ENCODE peak calls at places on chromosomes 3 and 15, in seven cellular contexts. I, M, O, P, K, T and W are unnamed samples.

GRCh38 chr3:126026761-126027160 is 57.2 kb downstream of the SLC41A3 start:
- DNase-seq in O (no peak), T (no peak), I (no peak), P (peak), K (no peak), M (no peak), W (no peak)

GRCh38 chr3:49378249-49378899 is 20.2 kb upstream of the GPX1 start:
- DNase-seq in M (peak), K (no peak), I (no peak), O (no peak), P (no peak), T (no peak), W (no peak)

GRCh38 chr3:44342191-44342790 is 3.7 kb downstream of the TCAIM start:
- DNase-seq in I (no peak), P (no peak), O (no peak), M (no peak), K (no peak), T (no peak), W (no peak)

GRCh38 chr3:98966862-98967554 is 65.5 kb upstream of the DCBLD2 start:
- DNase-seq in T (no peak), P (no peak), M (no peak), I (no peak), O (no peak), K (no peak), W (no peak)

GRCh38 chr3:127097516-127097915 is 95.4 kb upstream of the PRR23E start:
- DNase-seq in P (no peak), O (no peak), T (no peak), I (no peak), M (no peak), K (no peak), W (no peak)

GRCh38 chr15:39501366-39501765 is 79.5 kb upstream of the THBS1 start:
- DNase-seq in M (no peak), I (no peak), K (no peak), P (no peak), O (no peak), T (no peak), W (no peak)

GRCh38 chr15:60962087-60962486 is 267.0 kb downstream of the RORA start:
- DNase-seq in P (no peak), I (no peak), O (no peak), M (no peak), K (no peak), T (no peak), W (no peak)

GRCh38 chr3:31766654-31767053 is 214.4 kb downstream of the OSBPL10 start:
- DNase-seq in I (no peak), M (no peak), O (no peak), P (no peak), K (no peak), T (no peak), W (no peak)

GRCh38 chr3:186209810-186210752 is 101.2 kb upstream of the ETV5 start:
- DNase-seq in T (no peak), M (peak), I (peak), P (peak), K (peak), O (peak), W (no peak)

GRCh38 chr3:137071104-137071503 is 113.3 kb downstream of the IL20RB start:
- DNase-seq in M (no peak), P (no peak), I (no peak), O (no peak), K (peak), T (no peak), W (no peak)

GRCh38 chr3:110550511-110550910 is 521.1 kb upstream of the NECTIN3 start:
- DNase-seq in M (no peak), P (no peak), O (no peak), K (no peak), T (no peak), I (no peak), W (no peak)

GRCh38 chr15:57285386-57285785 is 90.9 kb upstream of the CGNL1 start:
- DNase-seq in T (no peak), O (no peak), M (no peak), I (no peak), P (no peak), K (no peak), W (no peak)

GRCh38 chr15:57286446-57287127 is 89.7 kb upstream of the CGNL1 start:
- DNase-seq in P (no peak), M (no peak), T (no peak), I (no peak), O (no peak), K (no peak), W (no peak)

GRCh38 chr15:57290826-57291225 is 85.5 kb upstream of the CGNL1 start:
- DNase-seq in T (no peak), I (no peak), O (no peak), P (no peak), K (no peak), M (no peak), W (no peak)

GRCh38 chr15:57288926-57289650 is 87.2 kb upstream of the CGNL1 start:
- DNase-seq in M (no peak), K (no peak), O (no peak), P (no peak), T (no peak), I (no peak), W (no peak)

GRCh38 chr15:57290192-57290591 is 86.1 kb upstream of the CGNL1 start:
- DNase-seq in M (no peak), O (no peak), T (no peak), P (no peak), I (no peak), K (no peak), W (no peak)
- TF ChIP-seq TAF1 in M (no peak), O (no peak), T (no peak), P (no peak), I (no peak), K (no peak), W (no peak)

GRCh38 chr3:42182555-42182954 is 83.4 kb downstream of the CCK start:
- DNase-seq in I (no peak), O (no peak), P (no peak), T (no peak), M (no peak), K (no peak), W (no peak)

GRCh38 chr3:42187936-42188335 is 78.0 kb downstream of the CCK start:
- DNase-seq in O (no peak), T (no peak), P (no peak), K (no peak), M (no peak), I (no peak), W (no peak)

GRCh38 chr3:42183991-42184621 is 81.9 kb downstream of the CCK start:
- DNase-seq in M (no peak), I (no peak), T (no peak), P (no peak), K (no peak), O (no peak), W (no peak)

GRCh38 chr3:42184622-42185010 is 81.4 kb downstream of the CCK start:
- DNase-seq in O (no peak), T (no peak), P (no peak), I (no peak), M (no peak), K (no peak), W (no peak)

DNA sequence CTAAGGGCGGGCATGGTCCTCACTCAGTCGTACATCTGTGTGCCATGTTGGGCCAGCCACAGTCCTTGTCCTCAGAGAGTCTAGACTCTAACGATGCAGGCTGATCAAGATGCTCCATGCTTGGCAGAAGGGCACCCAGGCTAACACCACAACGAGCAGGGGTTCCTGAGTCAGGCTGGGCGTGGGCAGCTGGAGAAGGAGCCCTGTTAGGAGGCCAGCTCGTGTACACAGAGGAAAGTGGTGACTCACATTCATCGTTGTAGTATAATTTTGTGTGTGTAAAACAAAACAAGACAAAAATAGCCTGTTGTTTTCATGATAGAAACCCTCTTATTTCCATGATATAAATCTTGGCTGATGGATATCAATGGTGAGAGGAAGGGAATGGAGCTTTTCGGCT is 80.9 kb downstream of the CCK start:
- DNase-seq in T (no peak), M (no peak), P (no peak), I (no peak), O (no peak), K (no peak), W (no peak)
- TF ChIP-seq POLR2AphosphoS5 in T (no peak), M (no peak), P (no peak), I (no peak), O (no peak), K (no peak), W (no peak)

GRCh38 chr15:65896231-65896630 is 26.9 kb downstream of the RAB11A start:
- DNase-seq in P (no peak), I (no peak), M (no peak), O (no peak), K (no peak), T (no peak), W (no peak)
- TF ChIP-seq TAF1 in P (no peak), I (no peak), M (no peak), O (no peak), K (no peak), T (no peak), W (no peak)

GRCh38 chr3:52054689-52055511 is 1.5 kb downstream of the DUSP7 start:
- DNase-seq in K (peak), I (no peak), O (peak), P (peak), T (no peak), M (no peak), W (no peak)

GRCh38 chr3:52053307-52054304 is 2.8 kb downstream of the DUSP7 start:
- DNase-seq in K (no peak), T (peak), I (no peak), P (no peak), M (no peak), O (no peak), W (no peak)

GRCh38 chr3:52050571-52050970 is 5.8 kb downstream of the DUSP7 start:
- DNase-seq in M (no peak), P (no peak), O (no peak), I (no peak), K (no peak), T (no peak), W (no peak)

GRCh38 chr3:52051444-52051843 is 4.9 kb downstream of the DUSP7 start:
- DNase-seq in P (no peak), O (no peak), M (no peak), I (no peak), K (no peak), T (no peak), W (no peak)

GRCh38 chr3:52052831-52053306 is 3.5 kb downstream of the DUSP7 start:
- DNase-seq in K (peak), T (peak), M (peak), O (peak), I (no peak), P (peak), W (no peak)
- TF ChIP-seq POLR2AphosphoS5 in K (no peak), T (no peak), M (no peak), O (no peak), I (no peak), P (no peak), W (no peak)

GRCh38 chr3:14440531-14441239 is 38.3 kb downstream of the SLC6A6 start:
- DNase-seq in I (no peak), O (peak), P (no peak), K (peak), T (no peak), M (no peak), W (no peak)

GRCh38 chr3:14438929-14439328 is 36.5 kb downstream of the SLC6A6 start:
- DNase-seq in P (no peak), O (no peak), T (no peak), K (no peak), M (no peak), I (no peak), W (no peak)

GRCh38 chr3:14438262-14438661 is 35.9 kb downstream of the SLC6A6 start:
- DNase-seq in P (no peak), I (no peak), K (no peak), M (no peak), T (no peak), O (no peak), W (no peak)

GRCh38 chr3:14440168-14440518 is 37.7 kb downstream of the SLC6A6 start:
- DNase-seq in M (no peak), T (no peak), P (no peak), O (no peak), I (no peak), K (no peak), W (no peak)

DNA sequence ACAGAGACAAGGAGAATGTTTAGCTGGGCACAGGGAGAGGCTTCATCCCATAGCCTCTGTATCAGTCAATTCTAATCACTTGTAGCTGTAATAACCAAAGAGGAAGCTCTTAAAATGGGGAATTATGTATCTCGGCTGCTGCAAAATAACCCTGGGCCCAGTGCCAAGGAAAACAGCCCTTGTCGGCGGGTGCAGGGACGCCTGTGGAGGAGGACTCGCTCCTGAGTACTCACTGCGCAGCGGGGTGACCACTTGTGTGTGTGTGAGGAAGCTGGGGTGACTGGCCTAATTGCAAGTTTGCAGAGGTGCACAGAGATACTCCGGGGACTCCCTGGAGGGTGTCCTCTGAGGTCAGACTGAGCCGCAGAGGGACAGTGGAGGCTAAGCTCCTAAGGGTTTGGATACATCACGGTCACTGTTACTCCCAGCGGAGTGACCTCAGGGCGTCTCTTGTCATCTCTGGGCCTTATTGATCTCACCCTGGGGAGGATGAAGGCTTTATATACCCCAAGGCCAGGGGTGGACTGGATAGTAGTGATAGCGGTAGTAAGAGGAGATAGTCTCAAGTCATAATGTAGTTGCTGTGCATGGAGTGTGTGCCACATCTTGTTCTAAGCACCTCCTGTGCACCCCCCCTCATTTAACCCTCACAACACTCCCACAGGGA is 37.2 kb downstream of the SLC6A6 start:
- DNase-seq in O (peak), P (no peak), I (no peak), M (no peak), K (peak), T (no peak), W (no peak)
- TF ChIP-seq TAF1 in O (no peak), P (no peak), I (no peak), M (no peak), K (no peak), T (no peak), W (no peak)